ENCODE peak calls at places on chromosome 3, in seven cellular contexts. N, C, H, X, A, Z and T are unnamed samples.

GRCh38 chr3:11305509-11305908 is 33.3 kb downstream of the ATG7 start:
- DNase-seq in N (no peak), C (no peak), H (no peak), X (no peak), A (no peak), Z (no peak), T (no peak)

GRCh38 chr3:105608623-105609022 is 241.9 kb downstream of the ALCAM start:
- DNase-seq in N (no peak), C (no peak), H (no peak), X (no peak), A (no peak), Z (peak), T (no peak)

GRCh38 chr3:32296251-32297204 is 58.0 kb downstream of the CMTM8 start:
- DNase-seq in N (no peak), C (peak), H (no peak), X (peak), A (peak), Z (no peak), T (no peak)

GRCh38 chr3:184562146-184562861 is 719 bp downstream of the EPHB3 start:
- DNase-seq in N (no peak), C (no peak), H (peak), X (no peak), A (no peak), Z (peak), T (no peak)

GRCh38 chr3:105495021-105495420 is 128.3 kb downstream of the ALCAM start:
- DNase-seq in N (no peak), C (no peak), H (no peak), X (peak), A (no peak), Z (no peak), T (no peak)

GRCh38 chr3:10026084-10026890 is at the start of gene FANCD2:
- DNase-seq in N (peak), C (peak), H (peak), X (peak), A (peak), Z (peak), T (no peak)

GRCh38 chr3:121584418-121584817 is 8.8 kb upstream of the FBXO40 start:
- DNase-seq in N (no peak), C (no peak), H (no peak), X (no peak), A (no peak), Z (no peak), T (no peak)

GRCh38 chr3:42515391-42515916 is 13.0 kb downstream of the VIPR1 start:
- DNase-seq in N (no peak), C (no peak), H (no peak), X (no peak), A (no peak), Z (no peak), T (no peak)

GRCh38 chr3:7630925-7631324 is 770.0 kb downstream of the GRM7 start:
- DNase-seq in N (no peak), C (peak), H (no peak), X (peak), A (no peak), Z (no peak), T (no peak)

GRCh38 chr3:43423142-43423541 is 136.8 kb downstream of the SNRK start:
- DNase-seq in N (no peak), C (peak), H (no peak), X (peak), A (no peak), Z (no peak), T (no peak)

GRCh38 chr3:179446501-179446900 is 4.8 kb downstream of the GNB4 start:
- DNase-seq in N (no peak), C (no peak), H (no peak), X (no peak), A (no peak), Z (no peak), T (no peak)

GRCh38 chr3:131067983-131068382 is 41.3 kb downstream of the NEK11 start:
- DNase-seq in N (no peak), C (peak), H (no peak), X (no peak), A (no peak), Z (no peak), T (no peak)

GRCh38 chr3:105353485-105354161 is 13.1 kb upstream of the ALCAM start:
- DNase-seq in N (no peak), C (no peak), H (peak), X (no peak), A (no peak), Z (peak), T (no peak)

DNA sequence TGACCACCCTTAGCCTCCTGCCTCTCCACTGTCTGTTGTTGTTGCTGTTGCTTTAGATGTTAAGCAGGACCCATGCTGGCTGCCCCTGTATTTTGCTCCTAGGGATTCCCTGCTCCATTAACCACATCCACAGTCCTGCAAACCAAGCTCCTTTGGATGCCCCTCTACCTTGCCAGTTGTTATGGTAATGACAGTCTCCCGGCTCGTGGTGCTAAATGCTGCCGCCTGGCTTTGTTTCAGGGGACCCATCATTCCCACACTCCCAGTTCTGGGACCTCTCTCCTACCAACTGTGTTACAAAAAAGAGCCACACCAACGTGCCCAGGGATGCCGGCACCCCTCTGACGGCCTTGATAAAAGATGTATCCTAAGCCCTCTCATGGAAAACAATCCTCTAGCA is 15.5 kb upstream of the MCCC1 start:
- DNase-seq in N (no peak), C (no peak), H (no peak), X (no peak), A (no peak), Z (no peak), T (no peak)
- TF ChIP-seq CTCF in N (no peak), C (no peak), H (no peak), X (peak), A (no peak), Z (no peak), T (no peak)

GRCh38 chr3:155556531-155556930 is 188.3 kb downstream of the PLCH1 start:
- DNase-seq in N (no peak), C (no peak), H (no peak), X (no peak), A (no peak), Z (no peak), T (no peak)

GRCh38 chr3:155555479-155556065 is 189.3 kb downstream of the PLCH1 start:
- DNase-seq in N (no peak), C (no peak), H (no peak), X (no peak), A (no peak), Z (no peak), T (no peak)

GRCh38 chr3:155550386-155550785 is 194.5 kb downstream of the PLCH1 start:
- DNase-seq in N (no peak), C (no peak), H (no peak), X (no peak), A (no peak), Z (no peak), T (no peak)

GRCh38 chr3:155554777-155555445 is 190.0 kb downstream of the PLCH1 start:
- DNase-seq in N (no peak), C (no peak), H (no peak), X (no peak), A (no peak), Z (no peak), T (no peak)

DNA sequence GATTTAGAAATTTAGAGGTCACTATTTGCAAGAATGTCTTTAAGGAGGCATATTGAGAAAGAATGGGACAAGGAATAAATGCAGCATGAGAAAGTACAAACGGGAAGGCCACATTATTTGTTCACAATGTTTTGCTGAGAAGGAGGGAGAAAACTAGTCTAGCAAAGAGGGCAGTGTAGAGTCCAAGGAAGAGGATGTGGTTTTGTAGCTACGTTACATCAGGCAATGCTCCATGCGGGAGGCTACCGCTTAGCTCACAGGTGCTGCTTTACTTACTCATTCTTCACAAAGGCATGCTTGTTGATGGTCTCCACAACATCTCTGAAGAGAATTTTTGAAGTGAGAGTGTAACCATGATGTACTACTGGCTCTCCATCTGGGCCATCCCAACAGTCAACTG is 191.1 kb downstream of the PLCH1 start:
- DNase-seq in N (no peak), C (no peak), H (no peak), X (no peak), A (no peak), Z (no peak), T (no peak)
- TF ChIP-seq CTCF in N (no peak), C (no peak), H (no peak), X (no peak), A (no peak), Z (no peak), T (no peak)

GRCh38 chr3:70064194-70064787 is 64.8 kb downstream of the SAMMSON start:
- DNase-seq in N (no peak), C (peak), H (no peak), X (peak), A (peak), Z (no peak), T (no peak)
- TF ChIP-seq CTCF in N (peak), C (peak), H (peak), X (peak), A (peak), Z (peak), T (peak)

DNA sequence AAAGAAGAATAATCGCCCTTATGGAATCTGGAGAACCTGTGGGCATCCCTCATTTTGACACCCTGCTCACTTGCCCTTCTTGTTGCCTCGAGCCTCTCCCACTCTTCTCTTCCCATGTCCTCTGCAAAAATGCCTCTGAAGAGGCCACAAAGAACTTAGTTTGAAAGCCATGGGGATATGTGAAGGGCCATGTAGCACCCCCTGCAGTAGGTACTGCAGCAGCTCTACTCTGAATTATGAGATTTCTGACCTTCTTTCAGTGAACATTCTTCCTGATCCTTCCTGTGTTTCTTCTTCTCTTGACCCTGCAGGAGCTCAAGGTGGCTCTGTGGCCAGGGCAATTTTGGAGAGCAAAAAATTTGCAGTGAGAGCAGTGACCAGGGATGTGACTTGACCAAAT is 30.4 kb upstream of the TRA2B start:
- DNase-seq in N (no peak), C (no peak), H (no peak), X (no peak), A (no peak), Z (no peak), T (no peak)
- TF ChIP-seq CTCF in N (no peak), C (no peak), H (no peak), X (no peak), A (no peak), Z (no peak), T (no peak)

DNA sequence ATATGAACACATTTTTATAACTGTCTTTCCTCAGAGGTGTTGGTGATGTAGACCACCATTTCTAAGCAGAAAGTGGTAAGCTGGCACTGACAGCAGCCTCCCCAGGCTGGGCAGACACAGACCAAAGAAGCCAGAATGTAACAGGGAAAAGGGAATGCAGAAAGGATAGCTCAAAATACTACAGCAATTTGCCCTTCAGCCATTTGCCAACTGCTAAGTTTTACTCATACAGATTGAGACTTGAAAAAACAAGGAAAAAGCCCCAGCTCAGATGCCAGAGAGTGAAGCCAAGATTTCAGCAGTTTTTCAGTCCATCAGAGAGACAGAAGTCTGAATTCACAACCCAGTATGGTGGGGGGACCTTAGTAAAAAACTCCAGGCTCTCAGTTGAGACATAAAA is 73.6 kb upstream of the ABI3BP start:
- DNase-seq in N (no peak), C (no peak), H (no peak), X (peak), A (no peak), Z (no peak), T (no peak)
- TF ChIP-seq CTCF in N (no peak), C (no peak), H (no peak), X (no peak), A (no peak), Z (no peak), T (no peak)

GRCh38 chr3:70959506-70959905 is 624.0 kb downstream of the FOXP1 start:
- DNase-seq in N (no peak), C (no peak), H (no peak), X (no peak), A (no peak), Z (no peak), T (no peak)

GRCh38 chr3:70963412-70963811 is 620.1 kb downstream of the FOXP1 start:
- DNase-seq in N (no peak), C (no peak), H (no peak), X (peak), A (no peak), Z (no peak), T (no peak)
- TF ChIP-seq CTCF in N (no peak), C (no peak), H (no peak), X (no peak), A (no peak), Z (no peak), T (no peak)

DNA sequence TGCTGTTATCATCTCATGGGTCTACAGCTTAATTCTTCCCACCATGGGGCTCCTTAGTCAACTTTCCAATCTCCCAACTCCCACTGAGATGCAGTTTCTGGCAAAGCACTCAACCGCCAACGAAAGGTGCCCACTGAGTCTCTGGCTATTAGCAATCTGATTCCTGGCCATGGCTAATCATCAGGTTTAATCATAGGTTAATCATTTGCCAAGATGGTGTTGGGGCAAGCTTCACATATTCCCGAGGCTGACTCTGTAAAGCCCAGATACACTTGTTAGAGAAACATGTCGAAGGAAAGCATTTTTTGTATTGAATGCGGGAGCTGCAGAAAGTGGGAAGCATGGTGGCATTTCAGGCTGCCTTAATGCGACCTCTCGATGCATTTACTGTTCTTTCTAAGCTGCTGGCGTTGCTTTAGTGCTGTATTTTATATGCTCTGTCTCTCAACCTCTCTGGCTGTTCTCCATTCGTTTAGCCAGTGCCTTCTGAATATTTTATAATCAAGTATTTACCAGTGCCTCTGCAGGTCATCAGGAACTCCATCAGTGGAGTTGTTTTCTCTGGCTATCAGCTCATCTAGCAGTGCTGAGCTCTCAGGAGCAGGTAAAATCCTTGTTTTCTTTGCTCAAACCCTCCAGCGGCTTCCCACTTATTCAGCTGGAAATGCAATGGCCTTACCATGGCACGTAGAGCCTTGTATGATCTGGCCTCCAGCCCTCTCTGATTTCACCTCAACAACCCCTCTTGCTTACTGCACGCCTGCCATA is 67.0 kb downstream of the EDEM1 start:
- DNase-seq in N (no peak), C (no peak), H (no peak), X (no peak), A (no peak), Z (no peak), T (no peak)
- TF ChIP-seq CTCF in N (no peak), C (no peak), H (no peak), X (no peak), A (no peak), Z (no peak), T (no peak)

GRCh38 chr3:102466001-102466400 is 31.2 kb downstream of the ZPLD1 start:
- DNase-seq in N (no peak), C (no peak), H (no peak), X (no peak), A (no peak), Z (no peak), T (no peak)
- TF ChIP-seq CTCF in N (peak), C (no peak), H (no peak), X (peak), A (peak), Z (no peak), T (no peak)

GRCh38 chr3:108589998-108590323 is 439 bp downstream of the DZIP3 start:
- DNase-seq in N (no peak), C (no peak), H (no peak), X (no peak), A (no peak), Z (no peak), T (no peak)

GRCh38 chr3:108595304-108595703 is 5.8 kb downstream of the DZIP3 start:
- DNase-seq in N (no peak), C (no peak), H (no peak), X (no peak), A (no peak), Z (no peak), T (no peak)

GRCh38 chr3:108588616-108589015 is 622 bp downstream of the CIP2A start:
- DNase-seq in N (no peak), C (no peak), H (no peak), X (no peak), A (no peak), Z (no peak), T (no peak)

GRCh38 chr3:108590443-108590842 is 921 bp downstream of the DZIP3 start:
- DNase-seq in N (no peak), C (no peak), H (no peak), X (no peak), A (no peak), Z (no peak), T (no peak)

DNA sequence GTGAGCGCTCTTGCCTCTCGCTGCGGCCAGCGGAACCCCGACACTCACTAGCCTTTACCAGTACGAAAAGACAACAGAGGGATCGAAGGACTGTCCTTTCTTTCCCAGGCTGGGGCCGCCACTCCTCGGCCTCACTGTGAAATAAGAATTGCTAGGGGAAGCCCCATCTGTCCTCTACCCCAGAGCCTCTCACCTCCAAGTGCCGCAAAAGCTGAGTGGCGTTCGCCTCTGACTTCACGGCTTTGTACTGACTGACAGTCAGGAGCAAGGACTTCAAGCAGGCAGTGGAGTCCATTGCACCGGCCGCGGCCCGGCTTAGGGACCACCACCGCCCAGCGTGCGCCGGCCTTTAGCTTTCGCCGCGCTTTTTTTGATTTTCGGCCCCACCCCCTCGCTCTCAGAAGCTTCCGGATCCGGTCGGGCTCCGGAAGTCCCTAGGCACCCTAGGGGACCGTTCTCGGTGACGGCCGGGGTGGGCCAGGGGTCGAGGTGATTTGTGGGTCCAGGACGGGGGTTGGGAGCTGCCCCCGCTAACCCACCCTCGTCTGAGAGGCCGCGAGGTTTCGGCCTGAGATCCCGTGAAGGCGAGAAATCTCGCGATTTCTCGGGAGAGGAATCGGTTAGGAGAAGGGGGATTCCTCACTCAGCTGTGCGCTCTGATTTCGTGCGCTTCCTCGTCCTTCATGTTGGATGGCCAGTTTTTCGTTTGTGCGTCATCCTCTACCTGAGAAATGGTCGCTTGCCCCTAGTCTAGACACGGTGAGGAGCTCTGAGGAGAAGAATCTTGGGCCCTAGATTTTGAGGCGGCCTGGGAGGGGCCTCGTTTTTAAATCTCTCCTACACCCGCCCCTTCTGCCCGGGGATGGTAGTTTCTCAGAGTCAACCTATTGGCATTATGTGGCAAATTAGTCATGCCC is at the start of the genes CIP2A and DZIP3:
- DNase-seq in N (peak), C (peak), H (peak), X (peak), A (peak), Z (peak), T (peak)
- TF ChIP-seq CTCF in N (no peak), C (no peak), H (peak), X (no peak), A (no peak), Z (no peak), T (no peak)